ENCODE peak calls at places on chromosome 13, in seven cellular contexts. K, S, N, R, E, I and Q are unnamed samples. For H3K27me3 and H3K4me1, the result is how much of the 10 kb centered on the place peaks cover.

GRCh38 chr13:26914624-26915023 is 154.0 kb upstream of the GPR12 start:
- DNase-seq in S (no peak), N (no peak), K (no peak), E (peak), R (no peak), I (no peak), Q (no peak)

GRCh38 chr13:42498521-42498920 is 75.4 kb upstream of the TNFSF11 start:
- DNase-seq in K (no peak), N (no peak), E (no peak), I (no peak), S (no peak), R (no peak), Q (no peak)

GRCh38 chr13:40981949-40982348 is 37.2 kb downstream of the ELF1 start:
- DNase-seq in S (no peak), I (no peak), K (no peak), R (no peak), E (peak), N (no peak), Q (no peak)

GRCh38 chr13:104450006-104450405 is 1383.8 kb upstream of the SLC10A2 start:
- DNase-seq in N (no peak), I (no peak), K (no peak), R (no peak), E (no peak), S (no peak), Q (no peak)

GRCh38 chr13:26022538-26023292 is 29.1 kb downstream of the SHISA2 start:
- DNase-seq in S (peak), R (peak), N (no peak), E (peak), I (no peak), K (no peak), Q (peak)

GRCh38 chr13:30235206-30235605 is 72.1 kb downstream of the KATNAL1 start:
- DNase-seq in K (no peak), S (no peak), N (no peak), R (no peak), I (no peak), E (peak), Q (no peak)

GRCh38 chr13:85383291-85383690 is 415.9 kb downstream of the SLITRK6 start:
- DNase-seq in S (no peak), N (no peak), R (no peak), K (no peak), E (no peak), I (no peak), Q (no peak)

GRCh38 chr13:36766295-36766694 is 52.7 kb upstream of the RFXAP start:
- DNase-seq in E (peak), I (no peak), N (no peak), R (no peak), K (no peak), S (no peak), Q (no peak)

GRCh38 chr13:35824825-35825224 is 306.4 kb downstream of the DCLK1 start:
- DNase-seq in N (no peak), E (no peak), K (no peak), I (no peak), R (no peak), S (no peak), Q (no peak)

GRCh38 chr13:34294483-34295129 is 476.7 kb downstream of the RFC3 start:
- DNase-seq in S (no peak), K (no peak), R (peak), N (no peak), E (peak), I (no peak), Q (no peak)

GRCh38 chr13:41039746-41040145 is 20.6 kb upstream of the ELF1 start:
- DNase-seq in R (no peak), K (no peak), N (no peak), S (no peak), E (no peak), I (no peak), Q (no peak)

GRCh38 chr13:94711561-94712286 is 621 bp downstream of the SOX21 start:
- DNase-seq in N (no peak), R (no peak), K (peak), S (no peak), I (no peak), E (peak), Q (no peak)

GRCh38 chr13:75931116-75931515 is 295.0 kb downstream of the LMO7 start:
- DNase-seq in E (no peak), K (no peak), S (no peak), I (no peak), N (no peak), R (no peak), Q (no peak)

GRCh38 chr13:113150545-113151365 is 7.7 kb upstream of the PROZ start:
- DNase-seq in K (peak), S (no peak), I (no peak), R (no peak), N (no peak), E (no peak), Q (no peak)

GRCh38 chr13:28820099-28821051 is at the start of gene MTUS2:
- DNase-seq in R (no peak), E (no peak), I (no peak), N (no peak), K (peak), S (no peak), Q (no peak)

GRCh38 chr13:19597523-19597922 is 35.9 kb upstream of the MPHOSPH8 start:
- DNase-seq in K (no peak), E (peak), N (no peak), S (no peak), I (no peak), R (no peak), Q (no peak)

GRCh38 chr13:71751074-71751473 is 115.9 kb downstream of the DACH1 start:
- DNase-seq in N (no peak), E (no peak), R (no peak), K (no peak), S (no peak), I (no peak), Q (no peak)

GRCh38 chr13:111511805-111512504 is 191.5 kb downstream of the TEX29 start:
- DNase-seq in K (peak), R (no peak), I (no peak), E (no peak), N (no peak), S (no peak), Q (no peak)

GRCh38 chr13:40221460-40222201 is 444.8 kb downstream of the FOXO1 start:
- DNase-seq in I (no peak), N (peak), K (no peak), E (peak), S (no peak), R (no peak), Q (no peak)

GRCh38 chr13:74201530-74201929 is 67.3 kb upstream of the KLF12 start:
- DNase-seq in I (no peak), E (no peak), S (no peak), R (no peak), K (no peak), N (no peak), Q (no peak)

GRCh38 chr13:26186995-26187394 is 35.1 kb downstream of the RNF6 start:
- DNase-seq in I (no peak), R (no peak), N (no peak), K (peak), S (no peak), E (no peak), Q (no peak)

GRCh38 chr13:34308725-34309124 is 490.8 kb downstream of the RFC3 start:
- DNase-seq in E (no peak), N (no peak), S (no peak), K (no peak), I (no peak), R (no peak), Q (no peak)

GRCh38 chr13:24512208-24513068 is at the start of gene PARP4:
- DNase-seq in I (peak), E (peak), R (peak), K (peak), N (peak), S (peak), Q (peak)

GRCh38 chr13:98541701-98542203 is 35.2 kb downstream of the STK24 start:
- DNase-seq in R (no peak), N (no peak), S (no peak), K (no peak), I (no peak), E (no peak), Q (no peak)
- TF ChIP-seq CTCF in R (no peak), N (no peak), S (no peak), K (no peak), I (no peak), E (no peak), Q (no peak)

GRCh38 chr13:110399801-110400200 is 92.7 kb downstream of the COL4A2 start:
- DNase-seq in E (peak), N (no peak), K (no peak), I (no peak), S (no peak), R (no peak), Q (no peak)
- H3K27me3 ChIP-seq in E (under half), N (under half), K (under half), I (under half), S (under half), R (under half), Q (under half)

GRCh38 chr13:48580886-48581285 is 48.0 kb upstream of the RCBTB2 start:
- DNase-seq in S (no peak), N (no peak), I (no peak), E (no peak), R (no peak), K (no peak), Q (no peak)
- H3K4me1 ChIP-seq in S (under half), N (under half), I (under half), E (under half), R (under half), K (under half), Q (under half)

DNA sequence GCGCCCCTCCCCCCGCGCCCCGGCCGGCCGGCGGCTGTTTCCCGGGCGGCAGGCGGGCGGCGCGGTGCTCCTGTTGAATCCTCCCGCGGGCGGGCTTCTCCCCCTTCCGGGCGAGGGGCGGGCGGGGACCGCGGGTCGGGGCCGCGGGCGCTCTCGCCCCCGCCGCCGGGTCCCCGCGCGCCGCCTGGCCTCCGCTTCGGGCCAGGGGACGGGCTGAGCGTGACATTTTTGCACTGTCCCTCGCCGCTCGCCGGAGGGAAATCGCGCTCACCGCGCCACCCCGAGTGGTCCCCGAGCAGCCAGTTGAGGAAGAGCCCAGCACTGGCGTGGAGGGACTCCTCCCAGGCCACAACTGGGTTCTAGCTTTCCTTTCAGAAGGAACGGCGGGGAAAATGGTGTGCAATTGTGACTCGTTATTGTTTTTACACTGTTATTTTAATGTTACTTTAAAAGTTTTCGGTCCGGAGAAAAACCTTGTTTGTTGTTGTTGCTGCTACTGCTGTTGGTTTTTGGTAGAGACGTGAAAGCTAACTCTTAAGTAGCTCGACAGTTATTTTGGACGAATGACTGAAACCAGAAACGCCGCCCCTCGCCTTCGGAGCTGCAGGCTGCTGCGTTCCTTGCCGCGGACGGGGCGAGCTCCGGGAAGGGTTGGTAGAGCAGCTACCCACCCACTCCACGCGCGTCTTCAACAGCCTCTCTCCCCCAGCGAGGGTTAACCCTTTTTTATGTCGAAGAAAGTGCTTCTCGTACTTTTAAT is 942 bp downstream of the PDS5B start:
- DNase-seq in N (peak), S (peak), K (peak), E (peak), I (peak), R (peak), Q (peak)
- TF ChIP-seq CTCF in N (peak), S (no peak), K (no peak), E (no peak), I (peak), R (no peak), Q (peak)

GRCh38 chr13:106625578-106625977 is 57.6 kb upstream of the ARGLU1 start:
- DNase-seq in S (no peak), I (no peak), E (no peak), N (no peak), R (no peak), K (no peak), Q (no peak)
- H3K27me3 ChIP-seq in S (under half), I (under half), E (under half), N (under half), R (under half), K (under half), Q (under half)